ENCODE peak calls at places on chromosomes 16 and 17, in ten cellular contexts. B is tibial artery, W is heart right ventricle, A is RWPE2, U is lung, J is AG09319, D is omental fat pad, X is ascending aorta, K is colonic mucosa, E is bronchial epithelial cell. O is an unnamed sample.

GRCh38 chr17:81420769-81421462 is 25.7 kb downstream of the BAHCC1 start:
- DNase-seq in A (no peak), K (no peak), J (no peak), B (peak; percentile 95), W (peak; percentile 66), D (no peak), X (peak; percentile 93), E (no peak), U (no peak), O (no peak)

GRCh38 chr17:74183411-74183810 is 20.1 kb upstream of the RPL38 start:
- DNase-seq in X (no peak), E (no peak), U (no peak), J (no peak), W (no peak), A (no peak), K (no peak), D (no peak), B (no peak), O (no peak)

GRCh38 chr16:79651363-79651762 is 50.8 kb upstream of the MAF start:
- DNase-seq in E (peak; percentile 91), W (peak; percentile 17), U (peak; percentile 54), D (no peak), A (no peak), X (peak; percentile 82), B (peak; percentile 85), K (peak; percentile 52), J (no peak), O (peak; percentile 77)

GRCh38 chr17:41537990-41538389 is 9.9 kb upstream of the KRT19 start:
- DNase-seq in K (no peak), E (peak; percentile 79), D (no peak), B (no peak), A (no peak), X (no peak), J (no peak), U (no peak), W (no peak), O (no peak)

GRCh38 chr17:50818266-50818665 is 17.1 kb upstream of the WFIKKN2 start:
- DNase-seq in J (no peak), B (no peak), X (no peak), E (no peak), K (no peak), W (no peak), D (no peak), U (no peak), A (no peak), O (no peak)

GRCh38 chr17:27552467-27552779 is 78.6 kb upstream of the LGALS9 start:
- DNase-seq in W (no peak), K (no peak), J (no peak), E (peak; percentile 71), B (no peak), X (no peak), D (no peak), A (no peak), U (no peak), O (no peak)

GRCh38 chr17:73064084-73064938 is 28.2 kb downstream of the SLC39A11 start:
- DNase-seq in A (no peak), X (no peak), K (no peak), B (peak; percentile 82), U (no peak), D (no peak), W (peak; percentile 17), J (no peak), E (no peak), O (no peak)

GRCh38 chr17:40529991-40530390 is 28.6 kb upstream of the TNS4 start:
- DNase-seq in A (peak; percentile 10), E (peak; percentile 67), W (no peak), D (no peak), X (no peak), B (no peak), J (no peak), U (no peak), K (no peak), O (no peak)

GRCh38 chr16:660132-660458 is 7.8 kb upstream of the RHOT2 start:
- DNase-seq in W (no peak), U (no peak), J (no peak), K (no peak), A (no peak), B (no peak), D (no peak), X (no peak), E (no peak), O (no peak)

GRCh38 chr16:662095-662494 is 5.8 kb upstream of the RHOT2 start:
- DNase-seq in X (no peak), J (no peak), U (no peak), K (no peak), W (no peak), B (no peak), D (no peak), E (no peak), A (no peak), O (no peak)

GRCh38 chr16:659618-660017 is 8.3 kb upstream of the RHOT2 start:
- DNase-seq in K (no peak), J (no peak), U (no peak), D (no peak), E (no peak), B (no peak), X (no peak), W (no peak), A (no peak), O (no peak)

GRCh38 chr16:661184-661821 is 6.6 kb upstream of the RHOT2 start:
- DNase-seq in X (no peak), E (no peak), D (no peak), W (no peak), U (no peak), K (no peak), A (no peak), J (no peak), B (no peak), O (no peak)

DNA sequence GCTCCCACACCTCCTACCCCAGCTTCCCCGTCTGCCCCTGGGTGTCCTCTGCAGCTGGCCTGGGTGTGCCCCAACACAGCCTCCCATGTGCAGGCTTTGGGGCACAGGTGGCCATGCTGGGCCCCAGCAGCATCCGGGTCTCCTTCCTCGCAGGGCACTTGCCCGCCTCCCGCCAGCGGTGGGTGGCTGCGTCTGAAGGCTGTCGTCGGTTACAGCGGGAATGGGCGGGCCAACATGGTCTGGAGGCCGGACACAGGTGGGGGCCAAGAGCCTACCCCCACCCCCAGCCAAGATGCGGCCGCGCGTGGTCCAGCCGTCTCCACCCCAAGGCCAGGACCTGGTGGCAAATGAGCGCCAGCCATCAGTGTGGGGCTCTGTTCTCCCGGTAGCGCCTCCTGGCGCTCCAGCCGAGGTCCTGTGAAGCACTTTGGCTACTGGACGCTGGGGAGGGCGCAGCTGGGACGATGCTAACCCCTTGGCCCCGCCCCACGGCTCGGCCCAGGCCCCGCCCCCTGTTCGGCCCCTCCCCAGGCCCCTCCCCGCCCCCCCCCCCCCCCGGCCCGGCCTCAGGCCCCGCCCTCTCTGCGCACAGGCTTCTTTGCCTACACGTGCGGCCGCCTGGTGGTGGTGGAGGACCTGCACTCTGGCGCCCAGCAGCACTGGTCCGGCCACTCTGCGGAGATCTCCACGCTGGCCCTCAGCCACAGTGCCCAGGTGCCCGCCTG is 7.3 kb upstream of the RHOT2 start:
- DNase-seq in K (peak; percentile 92), E (peak; percentile 65), W (peak; percentile 89), B (peak; percentile 94), A (peak; percentile 92), X (peak; percentile 91), J (peak; percentile 63), U (peak; percentile 90), D (peak; percentile 55), O (peak; percentile 68)
- TF ChIP-seq CTCF in K (peak; percentile 44), E (peak; percentile 69), W (peak; percentile 65), B (peak; percentile 53), A (peak; percentile 37), X (peak; percentile 37), J (peak; percentile 54), U (peak; percentile 25), D (no peak), O (no peak)

GRCh38 chr16:53892155-53892554 is 188.2 kb downstream of the FTO start:
- DNase-seq in D (peak; percentile 26), W (peak; percentile 55), A (no peak), U (peak; percentile 39), X (no peak), K (peak; percentile 72), E (peak; percentile 59), J (no peak), B (no peak), O (no peak)
- TF ChIP-seq CTCF in D (no peak), W (peak; percentile 72), A (peak; percentile 88), U (peak; percentile 39), X (peak; percentile 50), K (peak; percentile 66), E (peak; percentile 70), J (peak; percentile 80), B (peak; percentile 69), O (no peak)

DNA sequence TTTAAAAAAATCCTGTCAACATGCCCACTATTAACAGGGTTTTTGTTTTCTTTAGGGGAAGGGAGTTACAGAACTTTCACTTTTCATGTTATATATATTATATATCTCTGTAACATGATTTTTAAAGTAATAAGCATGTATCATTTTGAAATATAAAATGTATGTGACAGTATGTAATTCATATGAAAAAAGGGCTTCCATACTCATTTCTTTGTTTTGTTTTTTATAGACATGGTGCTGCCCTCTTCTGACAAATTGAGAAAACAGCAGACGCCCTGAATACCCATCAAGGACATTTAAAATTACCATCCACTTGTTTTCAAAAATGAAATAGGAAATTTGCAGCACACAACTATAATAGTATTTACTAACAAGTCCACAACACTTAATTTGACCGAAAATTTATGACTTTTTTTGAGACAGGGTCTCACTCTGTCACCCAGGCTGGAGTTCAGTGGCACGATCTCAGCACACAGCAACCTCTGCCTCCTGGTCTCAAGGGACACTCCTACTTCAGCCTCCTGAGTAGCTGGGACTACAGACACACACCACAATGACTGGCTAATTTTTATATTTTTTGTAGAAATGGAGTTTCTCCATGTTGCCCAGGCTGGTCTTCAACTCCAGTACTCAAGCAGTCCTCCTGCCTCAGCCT is 30.4 kb downstream of the CFDP1 start:
- DNase-seq in E (peak; percentile 60), X (no peak), U (no peak), K (no peak), B (no peak), W (no peak), A (no peak), D (no peak), J (no peak), O (no peak)
- TF ChIP-seq CTCF in E (peak; percentile 47), X (peak; percentile 73), U (peak; percentile 34), K (peak; percentile 49), B (peak; percentile 69), W (peak; percentile 67), A (peak; percentile 82), D (no peak), J (peak; percentile 65), O (no peak)

DNA sequence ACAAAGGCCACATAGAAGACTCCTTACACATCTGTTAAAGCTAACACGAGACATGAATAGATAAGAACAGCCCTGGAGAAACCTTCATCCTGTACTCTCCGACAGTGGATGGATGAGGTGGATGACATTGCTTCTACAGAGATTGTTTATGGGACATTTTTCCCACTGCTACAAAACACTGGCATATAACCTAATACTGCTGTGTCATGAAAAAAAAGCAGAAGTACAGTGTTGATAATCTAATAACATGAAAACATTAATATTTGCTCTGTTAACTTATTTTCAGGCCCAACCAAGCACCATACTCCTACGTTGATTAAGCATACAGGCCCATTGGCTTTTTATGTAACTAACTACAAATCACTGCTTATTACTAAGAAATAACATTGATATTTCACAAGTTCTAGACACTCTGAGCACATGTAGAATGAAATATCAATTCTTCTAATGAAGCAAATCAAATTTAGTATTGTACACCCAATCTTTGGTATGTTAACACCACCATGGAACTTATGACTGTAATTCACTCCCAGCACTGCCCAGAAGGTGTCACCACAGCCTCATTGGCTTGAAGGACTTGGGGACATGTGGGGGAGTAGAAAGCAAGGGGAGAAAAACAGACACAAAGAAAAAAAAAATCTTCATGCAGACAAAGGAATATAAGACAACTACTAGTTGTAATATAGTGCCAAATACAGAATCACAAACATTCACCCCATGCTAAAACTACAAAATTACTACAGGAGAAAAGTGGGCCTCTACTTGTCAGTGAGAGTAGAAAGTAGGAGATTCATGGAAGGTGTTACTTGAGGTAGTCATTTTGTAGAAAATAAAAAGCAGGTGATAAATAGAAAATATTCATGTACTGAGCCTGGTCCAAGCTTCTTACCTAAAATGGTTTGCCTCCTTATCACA is 330.0 kb upstream of the PMFBP1 start:
- DNase-seq in K (peak; percentile 54), J (peak; percentile 41), W (peak; percentile 16), A (no peak), U (peak; percentile 37), B (peak; percentile 72), X (peak; percentile 73), E (peak; percentile 67), D (no peak), O (no peak)
- TF ChIP-seq CTCF in K (peak; percentile 72), J (peak; percentile 95), W (peak; percentile 78), A (peak; percentile 94), U (peak; percentile 43), B (peak; percentile 73), X (peak; percentile 72), E (peak; percentile 57), D (no peak), O (no peak)

O was measured in lower leg skin.